ENCODE peak calls at places on chromosomes 4 and X, in nine cellular contexts. S is choroid plexus epithelial cell; Y is NCI-H1092; X is cardiac septum; Q is GM04504; C is adrenal gland; R is effector CD4-positive, alpha-beta T cell; E is T-helper 2 cell; F is fibroblast of mammary gland. W is an unnamed sample.

GRCh38 chr4:40214038-40214437 is 17.2 kb downstream of the RHOH start:
- DNase-seq in Q (no peak), C (no peak), R (peak), S (no peak), F (no peak), E (peak), Y (no peak), X (no peak), W (no peak)

GRCh38 chr4:16250665-16251365 is 24.5 kb upstream of the TAPT1 start:
- DNase-seq in R (no peak), S (peak), F (no peak), C (peak), E (no peak), X (no peak), Y (no peak), Q (no peak), W (peak)

GRCh38 chrX:118726887-118727685 is at the start of gene IL13RA1:
- DNase-seq in C (peak), X (peak), S (peak), R (no peak), Y (peak), E (no peak), F (peak), Q (peak), W (peak)

GRCh38 chr4:116839826-116840225 is 245.6 kb downstream of the TRAM1L1 start:
- DNase-seq in E (no peak), C (no peak), X (no peak), Y (no peak), R (no peak), F (peak), S (no peak), Q (no peak), W (peak)

GRCh38 chrX:124887572-124887971 is 432.1 kb upstream of the TEX13C start:
- DNase-seq in F (no peak), E (no peak), Y (no peak), X (no peak), C (no peak), S (no peak), R (no peak), Q (no peak), W (no peak)

GRCh38 chrX:44872319-44872816 is 620 bp upstream of the KDM6A start:
- DNase-seq in X (peak), S (peak), R (peak), C (peak), Y (no peak), Q (no peak), F (peak), E (no peak), W (peak)

GRCh38 chr4:111400736-111401135 is 744.5 kb upstream of the FAM241A start:
- DNase-seq in Y (peak), Q (peak), R (no peak), F (peak), S (peak), C (no peak), E (no peak), X (no peak), W (peak)

GRCh38 chr4:141132689-141133145 is 552 bp downstream of the RNF150 start:
- DNase-seq in C (peak), F (no peak), E (no peak), Y (peak), R (no peak), X (peak), Q (no peak), S (no peak), W (no peak)

GRCh38 chr4:86338521-86338920 is 21.3 kb downstream of the MAPK10 start:
- DNase-seq in E (no peak), R (no peak), Y (no peak), Q (no peak), F (peak), X (no peak), S (peak), C (no peak), W (peak)

GRCh38 chrX:44451056-44451455 is 91.6 kb downstream of the FUNDC1 start:
- DNase-seq in Q (no peak), C (no peak), F (no peak), S (no peak), X (no peak), E (no peak), R (no peak), Y (no peak), W (no peak)

GRCh38 chr4:24244663-24245519 is 339.5 kb downstream of the DHX15 start:
- DNase-seq in E (no peak), C (peak), R (no peak), X (peak), Q (no peak), Y (no peak), S (no peak), F (peak), W (no peak)

GRCh38 chrX:153772608-153773217 is 8.1 kb upstream of the SRPK3 start:
- DNase-seq in X (no peak), Q (no peak), E (no peak), F (no peak), Y (no peak), C (no peak), R (no peak), S (no peak), W (no peak)

GRCh38 chrX:30301977-30302376 is 7.2 kb downstream of the NR0B1 start:
- DNase-seq in S (peak), C (no peak), X (no peak), F (peak), E (no peak), Y (no peak), Q (no peak), R (no peak), W (no peak)

GRCh38 chrX:1222511-1223252 is 10.2 kb upstream of the CRLF2 start:
- DNase-seq in F (peak), S (peak), Y (no peak), R (no peak), Q (peak), E (no peak), C (no peak), X (peak), W (peak)

GRCh38 chr4:6109842-6110560 is 90.3 kb downstream of the JAKMIP1 start:
- DNase-seq in S (no peak), E (no peak), Y (no peak), R (no peak), X (no peak), F (no peak), C (peak), Q (no peak), W (no peak)

GRCh38 chrX:116317409-116317808 is 119.0 kb upstream of the SLC6A14 start:
- DNase-seq in F (peak), Y (no peak), E (no peak), X (no peak), Q (no peak), C (peak), R (no peak), S (peak), W (peak)

GRCh38 chr4:88320780-88321373 is 36.5 kb upstream of the PPM1K start:
- DNase-seq in Y (no peak), Q (no peak), C (no peak), R (no peak), X (no peak), E (no peak), S (peak), F (no peak), W (peak)

GRCh38 chrX:12701625-12702024 is 89.6 kb upstream of the PRPS2 start:
- DNase-seq in F (peak), E (no peak), X (no peak), S (peak), C (peak), Y (peak), Q (peak), R (no peak), W (peak)

GRCh38 chr4:172989984-172990711 is 178.5 kb upstream of the GALNT7 start:
- DNase-seq in E (no peak), S (no peak), Q (no peak), C (no peak), Y (no peak), F (no peak), R (no peak), X (no peak), W (no peak)

GRCh38 chr4:76311896-76312331 is 5.4 kb downstream of the STBD1 start:
- DNase-seq in F (no peak), E (no peak), S (no peak), R (no peak), Y (no peak), X (no peak), Q (no peak), C (no peak), W (no peak)

GRCh38 chr4:39754309-39754708 is 56.4 kb downstream of the UBE2K start:
- DNase-seq in E (no peak), X (no peak), Q (no peak), S (no peak), C (no peak), R (no peak), F (no peak), Y (no peak), W (no peak)

GRCh38 chr4:128950796-128951195 is 141.3 kb downstream of the JADE1 start:
- DNase-seq in R (no peak), F (no peak), Q (no peak), Y (no peak), X (no peak), E (no peak), C (no peak), S (no peak), W (no peak)

GRCh38 chrX:471239-471638 is 84.5 kb upstream of the PPP2R3B start:
- DNase-seq in X (no peak), S (no peak), R (no peak), E (no peak), Q (no peak), Y (no peak), C (no peak), F (no peak), W (no peak)

GRCh38 chrX:1242901-1243402 is 25.7 kb upstream of the CSF2RA start:
- DNase-seq in C (no peak), X (no peak), E (no peak), R (no peak), Q (no peak), F (no peak), S (peak), Y (no peak), W (no peak)

GRCh38 chrX:153643431-153644351 is 3.3 kb upstream of the DUSP9 start:
- DNase-seq in S (no peak), X (peak), E (no peak), R (no peak), Y (no peak), Q (no peak), F (no peak), C (no peak), W (no peak)

GRCh38 chrX:13775837-13776236 is 41.1 kb downstream of the GPM6B start:
- DNase-seq in Q (no peak), E (no peak), R (no peak), F (no peak), C (no peak), X (no peak), Y (no peak), S (no peak), W (no peak)

GRCh38 chrX:124455966-124456365 is 109.6 kb downstream of the SH2D1A start:
- DNase-seq in X (no peak), Q (no peak), S (no peak), Y (no peak), E (no peak), C (no peak), R (no peak), F (no peak), W (no peak)